ENCODE peak calls at places on chromosomes 16 and 17, in four cellular contexts. One of them, this sample, is unnamed.

GRCh38 chr17:41777157-41777578 is 9.3 kb downstream of the JUP start:
- DNase-seq in HEK293T: no peak
- DNase-seq in K562: no peak
- DNase-seq in HepG2: peak; percentile 64
- DNase-seq in this sample: no peak

GRCh38 chr17:50845260-50846147 is 10.1 kb downstream of the WFIKKN2 start:
- DNase-seq in HEK293T: peak; percentile 3
- DNase-seq in K562: no peak
- DNase-seq in HepG2: no peak
- DNase-seq in this sample: no peak

GRCh38 chr17:27471321-27472269 is 15.3 kb downstream of the KSR1 start:
- DNase-seq in HEK293T: no peak
- DNase-seq in K562: no peak
- DNase-seq in HepG2: no peak
- DNase-seq in this sample: peak; percentile 97

GRCh38 chr16:88406096-88407041 is 23.6 kb downstream of the ZNF469 start:
- DNase-seq in HEK293T: no peak
- DNase-seq in K562: peak; percentile 84
- DNase-seq in HepG2: peak; percentile 16
- DNase-seq in this sample: no peak

GRCh38 chr16:29962344-29962994 is 590 bp downstream of the TMEM219 start:
- DNase-seq in HEK293T: no peak
- DNase-seq in K562: no peak
- DNase-seq in HepG2: peak; percentile 33
- DNase-seq in this sample: no peak

GRCh38 chr16:56481468-56482112 is 30.2 kb downstream of the OGFOD1 start:
- DNase-seq in HEK293T: peak; percentile 12
- DNase-seq in K562: no peak
- DNase-seq in HepG2: no peak
- DNase-seq in this sample: no peak

GRCh38 chr16:79980650-79981521 is 380.3 kb upstream of the MAF start:
- DNase-seq in HEK293T: no peak
- DNase-seq in K562: no peak
- DNase-seq in HepG2: no peak
- DNase-seq in this sample: no peak

GRCh38 chr16:54718376-54718775 is 212.3 kb upstream of the IRX5 start:
- DNase-seq in HEK293T: no peak
- DNase-seq in K562: no peak
- DNase-seq in HepG2: no peak
- DNase-seq in this sample: no peak

GRCh38 chr17:80754846-80755245 is 210.2 kb downstream of the RPTOR start:
- DNase-seq in HEK293T: no peak
- DNase-seq in K562: no peak
- DNase-seq in HepG2: no peak
- DNase-seq in this sample: no peak

GRCh38 chr16:85067024-85067423 is 39.4 kb downstream of the KIAA0513 start:
- DNase-seq in HEK293T: no peak
- DNase-seq in K562: no peak
- DNase-seq in HepG2: no peak
- DNase-seq in this sample: no peak

GRCh38 chr16:23863511-23864422 is 28.0 kb downstream of the PRKCB start:
- DNase-seq in HEK293T: no peak
- DNase-seq in K562: no peak
- DNase-seq in HepG2: peak; percentile 14
- DNase-seq in this sample: no peak

GRCh38 chr16:46883353-46883689 is 841 bp upstream of the GPT2 start:
- DNase-seq in HEK293T: no peak
- DNase-seq in K562: no peak
- DNase-seq in HepG2: peak; percentile 97
- DNase-seq in this sample: no peak

GRCh38 chr16:15778999-15779614 is 77.7 kb downstream of the MYH11 start:
- DNase-seq in HEK293T: no peak
- DNase-seq in K562: no peak
- DNase-seq in HepG2: peak; percentile 58
- DNase-seq in this sample: no peak

GRCh38 chr17:63686138-63686685 is 13.7 kb downstream of the LIMD2 start:
- DNase-seq in HEK293T: no peak
- DNase-seq in K562: no peak
- DNase-seq in HepG2: no peak
- DNase-seq in this sample: no peak

GRCh38 chr16:87383522-87384161 is at the start of gene FBXO31:
- DNase-seq in HEK293T: peak; percentile 84
- DNase-seq in K562: peak; percentile 85
- DNase-seq in HepG2: peak; percentile 94
- DNase-seq in this sample: peak; percentile 77

GRCh38 chr16:28531777-28532744 is 6.7 kb downstream of the NUPR1 start:
- DNase-seq in HEK293T: no peak
- DNase-seq in K562: no peak
- DNase-seq in HepG2: peak; percentile 84
- DNase-seq in this sample: no peak

GRCh38 chr17:48071654-48072053 is 23.5 kb downstream of the NFE2L1 start:
- DNase-seq in HEK293T: no peak
- DNase-seq in K562: no peak
- DNase-seq in HepG2: no peak
- DNase-seq in this sample: no peak

GRCh38 chr17:9878791-9879525 is 26.1 kb downstream of the RCVRN start:
- DNase-seq in HEK293T: no peak
- DNase-seq in K562: no peak
- DNase-seq in HepG2: no peak
- DNase-seq in this sample: no peak

GRCh38 chr17:47733414-47734288 is 615 bp downstream of the TBX21 start:
- DNase-seq in HEK293T: no peak
- DNase-seq in K562: no peak
- DNase-seq in HepG2: no peak
- DNase-seq in this sample: no peak

GRCh38 chr17:1455291-1455747 is 713 bp downstream of the CRK start:
- DNase-seq in HEK293T: peak; percentile 71
- DNase-seq in K562: peak; percentile 59
- DNase-seq in HepG2: peak; percentile 62
- DNase-seq in this sample: no peak

GRCh38 chr17:16406742-16407674 is 8.4 kb upstream of the TRPV2 start:
- DNase-seq in HEK293T: no peak
- DNase-seq in K562: peak; percentile 26
- DNase-seq in HepG2: no peak
- DNase-seq in this sample: peak; percentile 43

GRCh38 chr17:14351493-14351892 is 50.6 kb downstream of the HS3ST3B1 start:
- DNase-seq in HEK293T: no peak
- DNase-seq in K562: no peak
- DNase-seq in HepG2: no peak
- DNase-seq in this sample: no peak

GRCh38 chr17:11622468-11622867 is 24.2 kb downstream of the DNAH9 start:
- DNase-seq in HEK293T: no peak
- DNase-seq in K562: no peak
- DNase-seq in HepG2: no peak
- DNase-seq in this sample: no peak

GRCh38 chr16:86029131-86029741 is 130.3 kb downstream of the IRF8 start:
- DNase-seq in HEK293T: no peak
- DNase-seq in K562: no peak
- DNase-seq in HepG2: no peak
- DNase-seq in this sample: no peak

GRCh38 chr16:16108759-16109158 is 114.5 kb downstream of the ABCC6 start:
- DNase-seq in HEK293T: no peak
- DNase-seq in K562: no peak
- DNase-seq in HepG2: no peak
- DNase-seq in this sample: no peak

GRCh38 chr16:69201291-69201690 is 14.3 kb downstream of the SNTB2 start:
- DNase-seq in HEK293T: no peak
- DNase-seq in K562: no peak
- DNase-seq in HepG2: no peak
- DNase-seq in this sample: no peak

GRCh38 chr16:70156207-70156978 is 17.2 kb upstream of the CLEC18C start:
- DNase-seq in HEK293T: no peak
- DNase-seq in K562: peak; percentile 28
- DNase-seq in HepG2: no peak
- DNase-seq in this sample: no peak

GRCh38 chr16:67461600-67462278 is 19.2 kb downstream of the ATP6V0D1 start:
- DNase-seq in HEK293T: no peak
- DNase-seq in K562: no peak
- DNase-seq in HepG2: no peak
- DNase-seq in this sample: no peak

GRCh38 chr16:66486773-66487579 is 59.9 kb downstream of the BEAN1 start:
- DNase-seq in HEK293T: no peak
- DNase-seq in K562: no peak
- DNase-seq in HepG2: no peak
- DNase-seq in this sample: no peak

GRCh38 chr16:6382787-6383515 is 949.7 kb upstream of the RBFOX1 start:
- DNase-seq in HEK293T: no peak
- DNase-seq in K562: no peak
- DNase-seq in HepG2: no peak
- DNase-seq in this sample: no peak

GRCh38 chr16:35564889-35565288 is 2105.5 kb downstream of the TP53TG3F start:
- DNase-seq in HEK293T: no peak
- DNase-seq in K562: no peak
- DNase-seq in HepG2: no peak
- DNase-seq in this sample: no peak

GRCh38 chr16:83992624-83993023 is 24.6 kb downstream of the NECAB2 start:
- DNase-seq in HEK293T: no peak
- DNase-seq in K562: no peak
- DNase-seq in HepG2: no peak
- DNase-seq in this sample: no peak

GRCh38 chr17:17236295-17237025 is 508 bp downstream of the FLCN start:
- DNase-seq in HEK293T: peak; percentile 24
- DNase-seq in K562: peak; percentile 68
- DNase-seq in HepG2: peak; percentile 50
- DNase-seq in this sample: no peak

GRCh38 chr17:78903101-78903779 is at the start of gene CEP295NL:
- DNase-seq in HEK293T: no peak
- DNase-seq in K562: peak; percentile 41
- DNase-seq in HepG2: peak; percentile 47
- DNase-seq in this sample: no peak

GRCh38 chr17:7445011-7445927 is at the start of gene CHRNB1:
- DNase-seq in HEK293T: peak; percentile 40
- DNase-seq in K562: peak; percentile 90
- DNase-seq in HepG2: peak; percentile 85
- DNase-seq in this sample: no peak

GRCh38 chr17:49687878-49688491 is 10.1 kb upstream of the SPOP start:
- DNase-seq in HEK293T: no peak
- DNase-seq in K562: no peak
- DNase-seq in HepG2: peak; percentile 58
- DNase-seq in this sample: no peak

GRCh38 chr17:17098426-17099035 is 56.3 kb downstream of the MPRIP start:
- DNase-seq in HEK293T: no peak
- DNase-seq in K562: no peak
- DNase-seq in HepG2: no peak
- DNase-seq in this sample: no peak

GRCh38 chr16:77273815-77274214 is 74.6 kb downstream of the SYCE1L start:
- DNase-seq in HEK293T: no peak
- DNase-seq in K562: no peak
- DNase-seq in HepG2: no peak
- DNase-seq in this sample: no peak

GRCh38 chr17:69714659-69715058 is 300.2 kb downstream of the MAP2K6 start:
- DNase-seq in HEK293T: no peak
- DNase-seq in K562: no peak
- DNase-seq in HepG2: no peak
- DNase-seq in this sample: no peak

GRCh38 chr17:69717819-69718218 is 303.3 kb downstream of the MAP2K6 start:
- DNase-seq in HEK293T: no peak
- DNase-seq in K562: no peak
- DNase-seq in HepG2: no peak
- DNase-seq in this sample: no peak

GRCh38 chr17:69717214-69717613 is 302.7 kb downstream of the MAP2K6 start:
- DNase-seq in HEK293T: no peak
- DNase-seq in K562: no peak
- DNase-seq in HepG2: no peak
- DNase-seq in this sample: no peak

GRCh38 chr17:69715656-69716055 is 301.2 kb downstream of the MAP2K6 start:
- DNase-seq in HEK293T: no peak
- DNase-seq in K562: no peak
- DNase-seq in HepG2: no peak
- DNase-seq in this sample: no peak

DNA sequence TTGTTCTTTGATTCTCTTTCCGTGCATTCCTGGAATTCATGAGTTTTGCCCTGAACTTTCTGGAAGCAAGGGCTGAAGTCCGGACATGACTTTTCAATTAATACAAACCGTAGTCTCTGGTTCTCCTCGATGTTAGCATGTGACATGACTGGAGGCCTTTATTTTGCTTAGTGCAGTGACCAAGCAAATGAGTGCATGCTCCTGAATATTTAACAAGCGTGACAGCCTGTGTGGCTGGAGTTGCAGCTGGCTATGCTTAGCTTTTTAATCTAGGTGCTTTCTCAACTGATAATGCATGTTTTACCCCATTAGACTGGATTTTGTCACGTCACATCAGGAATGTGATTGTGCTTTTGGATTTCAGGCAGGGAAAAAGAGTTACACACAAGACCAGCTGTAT is 302.1 kb downstream of the MAP2K6 start:
- DNase-seq in HEK293T: no peak
- DNase-seq in K562: no peak
- DNase-seq in HepG2: no peak
- DNase-seq in this sample: no peak
- TF ChIP-seq FOXK2 in HEK293T: no peak
- TF ChIP-seq FOXK2 in K562: no peak
- TF ChIP-seq FOXK2 in HepG2: no peak
- TF ChIP-seq FOXK2 in this sample: no peak

DNA sequence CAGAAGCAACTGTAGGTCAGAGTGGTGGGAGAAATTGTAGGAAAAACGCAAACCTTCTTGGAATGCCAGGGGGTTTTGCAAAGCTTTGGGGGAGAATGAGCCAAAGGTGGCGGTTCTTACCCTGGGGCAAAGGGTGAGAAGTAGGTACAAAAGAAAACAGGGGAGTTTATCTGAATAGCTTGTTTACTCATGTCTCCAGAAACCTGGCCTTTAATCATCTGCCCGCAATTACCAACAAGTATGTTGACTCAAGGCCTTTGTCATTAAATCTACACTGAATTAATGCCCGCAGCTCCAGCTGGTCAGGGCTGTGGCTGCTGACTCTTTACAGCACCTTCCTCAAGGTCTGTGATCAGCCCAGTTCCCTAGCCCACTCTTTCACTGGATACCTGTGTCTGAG is 320.1 kb downstream of the CBLN1 start:
- DNase-seq in HEK293T: no peak
- DNase-seq in K562: no peak
- DNase-seq in HepG2: no peak
- DNase-seq in this sample: no peak
- TF ChIP-seq FOXK2 in HEK293T: no peak
- TF ChIP-seq FOXK2 in K562: no peak
- TF ChIP-seq FOXK2 in HepG2: no peak
- TF ChIP-seq FOXK2 in this sample: no peak

DNA sequence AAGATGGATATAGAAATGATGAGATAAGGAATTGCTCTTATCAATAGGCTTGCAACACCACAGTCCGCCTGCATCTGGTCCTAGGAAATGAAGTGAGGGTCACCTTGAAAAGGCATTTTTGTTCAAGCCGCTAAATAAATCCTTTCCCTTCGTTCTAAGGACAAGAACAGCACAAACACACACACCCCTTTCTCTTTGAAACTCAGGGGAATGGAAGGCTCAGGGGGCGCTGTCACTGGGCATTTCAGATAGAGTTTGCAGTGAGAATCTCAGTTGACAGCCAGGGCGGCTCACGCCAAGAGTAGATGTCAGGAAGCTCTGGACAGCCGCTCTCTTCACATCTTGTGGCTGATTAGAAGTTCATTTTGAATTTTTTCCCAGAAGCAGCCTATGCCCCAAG is 39.7 kb downstream of the ABAT start:
- DNase-seq in HEK293T: no peak
- DNase-seq in K562: no peak
- DNase-seq in HepG2: no peak
- DNase-seq in this sample: no peak
- TF ChIP-seq FOXK2 in HEK293T: no peak
- TF ChIP-seq FOXK2 in K562: no peak
- TF ChIP-seq FOXK2 in HepG2: no peak
- TF ChIP-seq FOXK2 in this sample: no peak

GRCh38 chr17:40209404-40210093 is 9.6 kb upstream of the WIPF2 start:
- DNase-seq in HEK293T: no peak
- DNase-seq in K562: no peak
- DNase-seq in HepG2: no peak
- DNase-seq in this sample: no peak
- TF ChIP-seq FOXK2 in HEK293T: no peak
- TF ChIP-seq FOXK2 in K562: no peak
- TF ChIP-seq FOXK2 in HepG2: no peak
- TF ChIP-seq FOXK2 in this sample: no peak

This sample was measured in GM12878.